ENCODE peak calls at places on chromosome 17, in four cellular contexts. One of them, this sample, is unnamed.

GRCh38 chr17:70906808-70907207 is 737.5 kb downstream of the KCNJ2 start:
- DNase-seq in IMR-90: peak; percentile 62
- DNase-seq in A673: no peak
- DNase-seq in cardiac muscle cell: peak; percentile 58
- DNase-seq in this sample: no peak

GRCh38 chr17:31390748-31391495 is 553 bp upstream of the RAB11FIP4 start:
- DNase-seq in IMR-90: no peak
- DNase-seq in A673: no peak
- DNase-seq in cardiac muscle cell: no peak
- DNase-seq in this sample: no peak

GRCh38 chr17:27631409-27631755 is 394 bp downstream of the LGALS9 start:
- DNase-seq in IMR-90: no peak
- DNase-seq in A673: no peak
- DNase-seq in cardiac muscle cell: no peak
- DNase-seq in this sample: no peak

GRCh38 chr17:50330151-50330753 is 15.7 kb upstream of the XYLT2 start:
- DNase-seq in IMR-90: no peak
- DNase-seq in A673: no peak
- DNase-seq in cardiac muscle cell: no peak
- DNase-seq in this sample: no peak

GRCh38 chr17:43846963-43847369 is at the start of gene CD300LG:
- DNase-seq in IMR-90: no peak
- DNase-seq in A673: no peak
- DNase-seq in cardiac muscle cell: no peak
- DNase-seq in this sample: peak; percentile 27

GRCh38 chr17:55768946-55769624 is 18.2 kb downstream of the PCTP start:
- DNase-seq in IMR-90: peak; percentile 24
- DNase-seq in A673: no peak
- DNase-seq in cardiac muscle cell: no peak
- DNase-seq in this sample: no peak

GRCh38 chr17:80940171-80941123 is 51.2 kb upstream of the CHMP6 start:
- DNase-seq in IMR-90: no peak
- DNase-seq in A673: no peak
- DNase-seq in cardiac muscle cell: no peak
- DNase-seq in this sample: no peak

GRCh38 chr17:49585422-49586027 is 9.9 kb downstream of the NXPH3 start:
- DNase-seq in IMR-90: no peak
- DNase-seq in A673: no peak
- DNase-seq in cardiac muscle cell: no peak
- DNase-seq in this sample: no peak

GRCh38 chr17:47934856-47935255 is 6.5 kb upstream of the PNPO start:
- DNase-seq in IMR-90: peak; percentile 45
- DNase-seq in A673: no peak
- DNase-seq in cardiac muscle cell: no peak
- DNase-seq in this sample: no peak

GRCh38 chr17:77319211-77320031 is 178.7 kb downstream of the SEC14L1 start:
- DNase-seq in IMR-90: peak; percentile 86
- DNase-seq in A673: peak; percentile 94
- DNase-seq in cardiac muscle cell: no peak
- DNase-seq in this sample: peak; percentile 91
- H3K4me1 ChIP-seq in IMR-90: peaks cover 59% of the 10 kb centered on the region
- H3K4me1 ChIP-seq in A673: peaks cover 56% of the 10 kb centered on the region
- H3K4me1 ChIP-seq in cardiac muscle cell: peaks cover 35% of the 10 kb centered on the region
- H3K4me1 ChIP-seq in this sample: peaks cover 47% of the 10 kb centered on the region

DNA sequence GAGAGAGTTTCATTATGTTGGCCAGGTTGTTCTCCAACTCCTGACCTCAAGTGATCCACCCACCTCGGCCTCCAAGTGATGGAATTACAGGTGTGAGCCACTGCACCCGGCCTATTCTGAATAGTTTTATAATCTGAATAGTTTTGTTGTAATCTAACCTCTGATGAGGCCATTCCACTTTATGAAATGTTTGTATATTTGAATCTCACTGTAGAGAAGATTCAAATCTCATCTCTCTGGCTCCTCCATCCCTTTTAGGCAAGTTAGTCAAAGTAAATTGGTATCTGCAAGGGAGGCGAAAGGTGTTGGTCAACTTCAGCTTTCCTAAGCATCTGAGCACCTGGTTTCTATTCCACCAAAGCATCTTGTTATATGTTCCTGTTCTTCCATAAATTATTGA is 131.2 kb downstream of the BRIP1 start:
- DNase-seq in IMR-90: no peak
- DNase-seq in A673: no peak
- DNase-seq in cardiac muscle cell: no peak
- DNase-seq in this sample: no peak
- H3K4me1 ChIP-seq in IMR-90: no peaks in the 10 kb centered on the region
- H3K4me1 ChIP-seq in A673: no peaks in the 10 kb centered on the region
- H3K4me1 ChIP-seq in cardiac muscle cell: no peaks in the 10 kb centered on the region
- H3K4me1 ChIP-seq in this sample: no peaks in the 10 kb centered on the region

GRCh38 chr17:78737332-78737731 is 44.7 kb downstream of the CYTH1 start:
- DNase-seq in IMR-90: peak; percentile 83
- DNase-seq in A673: peak; percentile 77
- DNase-seq in cardiac muscle cell: no peak
- DNase-seq in this sample: no peak

GRCh38 chr17:78738698-78739097 is 43.4 kb downstream of the CYTH1 start:
- DNase-seq in IMR-90: no peak
- DNase-seq in A673: no peak
- DNase-seq in cardiac muscle cell: no peak
- DNase-seq in this sample: no peak

GRCh38 chr17:78738245-78738644 is 43.8 kb downstream of the CYTH1 start:
- DNase-seq in IMR-90: no peak
- DNase-seq in A673: no peak
- DNase-seq in cardiac muscle cell: no peak
- DNase-seq in this sample: no peak

GRCh38 chr17:78741644-78742284 is 40.3 kb downstream of the CYTH1 start:
- DNase-seq in IMR-90: no peak
- DNase-seq in A673: no peak
- DNase-seq in cardiac muscle cell: no peak
- DNase-seq in this sample: no peak

GRCh38 chr17:78739331-78739853 is 42.7 kb downstream of the CYTH1 start:
- DNase-seq in IMR-90: no peak
- DNase-seq in A673: no peak
- DNase-seq in cardiac muscle cell: no peak
- DNase-seq in this sample: no peak
- H3K4me1 ChIP-seq in IMR-90: peaks cover 12% of the 10 kb centered on the region
- H3K4me1 ChIP-seq in A673: peaks cover 27% of the 10 kb centered on the region
- H3K4me1 ChIP-seq in cardiac muscle cell: peaks cover 37% of the 10 kb centered on the region
- H3K4me1 ChIP-seq in this sample: peaks cover 82% of the 10 kb centered on the region

DNA sequence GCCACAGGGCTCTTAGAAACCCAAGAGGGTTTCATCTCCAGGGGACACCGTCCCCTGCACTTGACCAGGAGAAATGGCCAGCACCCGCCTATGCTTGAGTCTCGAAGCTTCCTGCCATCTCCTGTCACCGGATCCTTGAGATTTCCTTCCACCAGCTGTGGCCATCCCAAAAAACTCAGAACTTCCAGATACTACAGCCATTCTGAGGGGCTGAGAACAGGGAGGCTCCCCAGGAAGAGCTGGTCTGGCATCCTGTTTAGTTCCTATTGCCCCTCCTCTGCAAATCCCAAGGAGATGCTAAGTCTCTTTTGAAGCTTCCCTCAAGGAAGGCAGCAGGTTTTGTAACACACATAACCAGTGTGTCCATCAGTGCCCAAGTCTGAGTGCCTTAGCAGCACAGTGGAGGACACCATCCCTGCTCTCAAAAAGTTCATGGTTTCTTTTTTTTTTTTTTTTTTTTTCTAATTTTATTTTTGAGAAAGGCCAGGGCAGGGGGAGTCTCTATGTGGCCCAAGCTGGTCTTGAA is 2.0 kb downstream of the UBALD2 start:
- DNase-seq in IMR-90: no peak
- DNase-seq in A673: no peak
- DNase-seq in cardiac muscle cell: no peak
- DNase-seq in this sample: no peak
- H3K4me1 ChIP-seq in IMR-90: peaks cover 10% of the 10 kb centered on the region
- H3K4me1 ChIP-seq in A673: peaks cover 31% of the 10 kb centered on the region
- H3K4me1 ChIP-seq in cardiac muscle cell: peaks cover 50% of the 10 kb centered on the region
- H3K4me1 ChIP-seq in this sample: peaks cover 81% of the 10 kb centered on the region

This sample was measured in psoas muscle.